ENCODE peak calls at places on chromosome 19, in ten cellular contexts. O is nephron progenitor cell; Q is uterus; T is GM12865; P is PC-3; A is AG10803; X is left lung; R is IMR-90; K is CD4-positive, alpha-beta T cell; Y is fibroblast of pulmonary artery. M is an unnamed sample.

GRCh38 chr19:52992109-52993004 is 21.4 kb upstream of the ERVV-1 start:
- DNase-seq in O (peak), Q (peak), T (no peak), P (no peak), A (no peak), X (peak), R (no peak), K (no peak), Y (peak), M (no peak)

GRCh38 chr19:39196320-39196719 is 444 bp upstream of the NCCRP1 start:
- DNase-seq in O (peak), Q (no peak), T (no peak), P (no peak), A (no peak), X (no peak), R (no peak), K (no peak), Y (no peak), M (no peak)

GRCh38 chr19:19600793-19601346 is 17.6 kb downstream of the PBX4 start:
- DNase-seq in O (no peak), Q (no peak), T (peak), P (no peak), A (no peak), X (peak), R (no peak), K (no peak), Y (no peak), M (no peak)

GRCh38 chr19:44677019-44677809 is 5.9 kb downstream of the CEACAM19 start:
- DNase-seq in O (no peak), Q (no peak), T (peak), P (peak), A (peak), X (no peak), R (peak), K (no peak), Y (peak), M (no peak)

GRCh38 chr19:51830263-51830662 is 35.3 kb downstream of the FPR3 start:
- DNase-seq in O (no peak), Q (no peak), T (no peak), P (peak), A (peak), X (no peak), R (no peak), K (no peak), Y (peak), M (no peak)

GRCh38 chr19:19578241-19578640 is 40.2 kb downstream of the CILP2 start:
- DNase-seq in O (no peak), Q (no peak), T (no peak), P (no peak), A (no peak), X (no peak), R (no peak), K (no peak), Y (no peak), M (no peak)

GRCh38 chr19:14497347-14497921 is 1.5 kb upstream of the GIPC1 start:
- DNase-seq in O (no peak), Q (no peak), T (no peak), P (peak), A (peak), X (no peak), R (no peak), K (no peak), Y (no peak), M (no peak)

GRCh38 chr19:18939922-18940775 is 868 bp downstream of the HOMER3 start:
- DNase-seq in O (peak), Q (peak), T (no peak), P (peak), A (peak), X (peak), R (peak), K (no peak), Y (peak), M (peak)

GRCh38 chr19:49875801-49876421 is 1.2 kb downstream of the AKT1S1 start:
- DNase-seq in O (peak), Q (peak), T (peak), P (peak), A (peak), X (peak), R (peak), K (peak), Y (no peak), M (peak)

GRCh38 chr19:6739390-6739883 is at the start of gene TRIP10:
- DNase-seq in O (peak), Q (peak), T (peak), P (peak), A (peak), X (peak), R (peak), K (peak), Y (peak), M (peak)

GRCh38 chr19:38715540-38715939 is 28.7 kb downstream of the CAPN12 start:
- DNase-seq in O (no peak), Q (no peak), T (no peak), P (no peak), A (no peak), X (no peak), R (no peak), K (no peak), Y (no peak), M (no peak)

GRCh38 chr19:13872339-13872694 is 4.6 kb upstream of the NANOS3 start:
- DNase-seq in O (no peak), Q (no peak), T (no peak), P (no peak), A (no peak), X (no peak), R (no peak), K (no peak), Y (no peak), M (no peak)

GRCh38 chr19:35265126-35265995 is 3.4 kb upstream of the USF2 start:
- DNase-seq in O (no peak), Q (peak), T (no peak), P (peak), A (peak), X (peak), R (no peak), K (no peak), Y (no peak), M (no peak)

GRCh38 chr19:18263324-18264215 is 10.7 kb downstream of the IQCN start:
- DNase-seq in O (no peak), Q (peak), T (no peak), P (no peak), A (no peak), X (no peak), R (no peak), K (no peak), Y (no peak), M (no peak)

GRCh38 chr19:5567971-5568407 is 236 bp upstream of the TINCR start:
- DNase-seq in O (no peak), Q (no peak), T (no peak), P (no peak), A (no peak), X (no peak), R (no peak), K (no peak), Y (no peak), M (no peak)

GRCh38 chr19:33176670-33177416 is 17.3 kb upstream of the LRP3 start:
- DNase-seq in O (peak), Q (peak), T (peak), P (peak), A (peak), X (peak), R (peak), K (peak), Y (peak), M (peak)

GRCh38 chr19:27775395-27775794 is 1437.6 kb downstream of the UQCRFS1 start:
- DNase-seq in O (no peak), Q (no peak), T (no peak), P (no peak), A (no peak), X (no peak), R (no peak), K (no peak), Y (no peak), M (no peak)

GRCh38 chr19:53982611-53983010 is 8.8 kb upstream of the CACNG6 start:
- DNase-seq in O (peak), Q (peak), T (no peak), P (peak), A (no peak), X (no peak), R (no peak), K (peak), Y (peak), M (no peak)

GRCh38 chr19:49746206-49746958 is 16.7 kb downstream of the TSKS start:
- DNase-seq in O (peak), Q (peak), T (peak), P (peak), A (peak), X (peak), R (no peak), K (peak), Y (peak), M (peak)

GRCh38 chr19:18401580-18402112 is 4.2 kb upstream of the LRRC25 start:
- DNase-seq in O (no peak), Q (no peak), T (peak), P (peak), A (peak), X (no peak), R (peak), K (no peak), Y (peak), M (peak)

GRCh38 chr19:5369962-5370367 is 29.4 kb upstream of the PTPRS start:
- DNase-seq in O (peak), Q (no peak), T (peak), P (peak), A (no peak), X (peak), R (no peak), K (peak), Y (peak), M (peak)

GRCh38 chr19:15934332-15935078 is at the start of gene CYP4F11:
- DNase-seq in O (no peak), Q (no peak), T (no peak), P (peak), A (no peak), X (peak), R (no peak), K (no peak), Y (no peak), M (peak)

GRCh38 chr19:41646589-41647204 is 19.8 kb upstream of the CEACAM4 start:
- DNase-seq in O (peak), Q (no peak), T (peak), P (peak), A (peak), X (peak), R (no peak), K (peak), Y (peak), M (no peak)

GRCh38 chr19:50772408-50773311 is 2.4 kb downstream of the GPR32 start:
- DNase-seq in O (no peak), Q (no peak), T (peak), P (peak), A (peak), X (no peak), R (peak), K (no peak), Y (peak), M (no peak)

GRCh38 chr19:45955905-45956608 is 17.6 kb downstream of the NOVA2 start:
- DNase-seq in O (no peak), Q (peak), T (no peak), P (peak), A (no peak), X (no peak), R (peak), K (no peak), Y (peak), M (no peak)

GRCh38 chr19:50512999-50513745 is 541 bp downstream of the ASPDH start:
- DNase-seq in O (no peak), Q (no peak), T (no peak), P (no peak), A (no peak), X (peak), R (no peak), K (no peak), Y (no peak), M (peak)

DNA sequence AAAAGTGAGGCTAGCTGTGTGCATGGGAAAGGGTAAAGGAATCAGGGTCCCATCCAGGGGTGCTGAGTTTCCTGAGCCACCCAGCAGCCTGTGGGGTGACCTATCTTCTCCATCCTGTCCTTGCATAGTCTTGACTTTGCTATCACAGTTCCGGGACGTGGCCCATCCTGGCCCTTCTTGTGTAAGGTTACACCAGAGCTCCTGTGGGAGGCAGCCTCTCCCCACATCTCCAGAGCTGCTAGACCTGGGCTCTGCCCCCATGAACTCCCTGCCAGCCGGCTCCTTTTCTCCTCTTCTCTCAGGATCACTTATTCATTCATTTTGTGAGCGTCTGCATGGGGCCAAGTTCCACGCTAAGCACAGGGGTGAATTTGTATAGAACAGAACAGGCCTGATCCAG is 238.9 kb downstream of the TSHZ3 start:
- DNase-seq in O (peak), Q (peak), T (no peak), P (no peak), A (peak), X (no peak), R (peak), K (no peak), Y (peak), M (no peak)
- TF ChIP-seq CTCF in O (peak), Q (no peak), T (no peak), P (no peak), A (peak), X (no peak), R (peak), K (no peak), Y (peak), M (no peak)

GRCh38 chr19:3575260-3575741 is 2.6 kb downstream of the HMG20B start:
- DNase-seq in O (peak), Q (no peak), T (peak), P (no peak), A (no peak), X (no peak), R (peak), K (no peak), Y (peak), M (no peak)

GRCh38 chr19:3575949-3576673 is 3.4 kb downstream of the HMG20B start:
- DNase-seq in O (no peak), Q (no peak), T (no peak), P (no peak), A (no peak), X (no peak), R (no peak), K (no peak), Y (no peak), M (peak)

GRCh38 chr19:3577741-3578344 is 5.1 kb downstream of the HMG20B start:
- DNase-seq in O (no peak), Q (no peak), T (no peak), P (no peak), A (no peak), X (peak), R (no peak), K (no peak), Y (no peak), M (peak)

GRCh38 chr19:3578390-3578789 is 5.6 kb downstream of the HMG20B start:
- DNase-seq in O (no peak), Q (no peak), T (no peak), P (no peak), A (no peak), X (no peak), R (no peak), K (no peak), Y (no peak), M (no peak)

DNA sequence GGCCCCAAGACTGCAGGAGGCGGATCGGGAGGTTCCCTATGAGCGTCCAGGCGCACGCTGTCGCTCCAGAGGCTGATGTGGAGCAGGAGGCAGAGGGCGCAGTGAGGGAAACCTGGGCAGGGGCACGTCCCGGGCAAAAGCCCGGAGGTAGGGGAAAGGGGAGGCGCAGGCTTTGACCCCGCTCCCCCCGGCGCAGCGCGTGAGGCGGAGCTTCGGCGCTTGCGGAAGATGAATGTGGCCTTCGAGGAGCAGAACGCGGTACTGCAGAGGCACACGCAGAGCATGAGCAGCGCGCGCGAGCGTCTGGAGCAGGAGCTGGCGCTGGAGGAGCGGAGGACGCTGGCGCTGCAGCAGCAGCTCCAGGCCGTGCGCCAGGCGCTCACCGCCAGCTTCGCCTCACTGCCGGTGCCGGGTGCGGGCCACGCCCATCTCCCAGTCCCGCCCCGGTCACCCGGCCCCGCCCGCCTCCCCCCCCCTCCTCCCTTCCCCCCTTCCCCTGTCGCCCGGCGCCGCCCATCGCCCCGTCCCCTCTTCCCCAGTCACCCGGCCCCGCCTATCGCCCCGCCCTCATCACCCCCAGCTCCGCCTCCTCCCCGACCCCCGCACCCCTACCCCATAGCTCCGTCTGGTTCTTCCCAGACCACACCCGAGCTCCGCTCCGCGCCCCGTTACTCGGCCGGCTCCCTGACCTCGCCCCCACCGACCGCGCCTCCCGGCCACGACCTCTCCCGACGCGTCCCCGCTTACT is 4.1 kb downstream of the HMG20B start:
- DNase-seq in O (peak), Q (peak), T (no peak), P (no peak), A (peak), X (peak), R (peak), K (no peak), Y (peak), M (peak)
- TF ChIP-seq CTCF in O (no peak), Q (no peak), T (no peak), P (no peak), A (no peak), X (no peak), R (no peak), K (no peak), Y (no peak), M (no peak)

GRCh38 chr19:58554494-58555368 is at the start of gene CHMP2A:
- DNase-seq in O (peak), Q (peak), T (peak), P (peak), A (peak), X (peak), R (peak), K (peak), Y (peak), M (peak)
- TF ChIP-seq CTCF in O (no peak), Q (peak), T (no peak), P (peak), A (no peak), X (no peak), R (no peak), K (no peak), Y (no peak), M (no peak)

GRCh38 chr19:47094557-47095517 is 18.7 kb downstream of the ZC3H4 start:
- DNase-seq in O (no peak), Q (no peak), T (peak), P (no peak), A (no peak), X (peak), R (no peak), K (peak), Y (no peak), M (peak)

GRCh38 chr19:47093841-47094240 is 19.7 kb downstream of the ZC3H4 start:
- DNase-seq in O (peak), Q (no peak), T (peak), P (no peak), A (no peak), X (no peak), R (no peak), K (no peak), Y (no peak), M (peak)

GRCh38 chr19:47096721-47097120 is 16.9 kb downstream of the ZC3H4 start:
- DNase-seq in O (no peak), Q (no peak), T (no peak), P (no peak), A (no peak), X (peak), R (no peak), K (no peak), Y (no peak), M (no peak)

GRCh38 chr19:47097396-47098217 is 16.0 kb downstream of the ZC3H4 start:
- DNase-seq in O (no peak), Q (no peak), T (no peak), P (no peak), A (no peak), X (peak), R (no peak), K (no peak), Y (no peak), M (no peak)

GRCh38 chr19:47095707-47096704 is 17.6 kb downstream of the ZC3H4 start:
- DNase-seq in O (no peak), Q (no peak), T (no peak), P (peak), A (no peak), X (peak), R (no peak), K (no peak), Y (no peak), M (no peak)
- TF ChIP-seq CTCF in O (no peak), Q (no peak), T (no peak), P (no peak), A (no peak), X (no peak), R (no peak), K (no peak), Y (no peak), M (no peak)

DNA sequence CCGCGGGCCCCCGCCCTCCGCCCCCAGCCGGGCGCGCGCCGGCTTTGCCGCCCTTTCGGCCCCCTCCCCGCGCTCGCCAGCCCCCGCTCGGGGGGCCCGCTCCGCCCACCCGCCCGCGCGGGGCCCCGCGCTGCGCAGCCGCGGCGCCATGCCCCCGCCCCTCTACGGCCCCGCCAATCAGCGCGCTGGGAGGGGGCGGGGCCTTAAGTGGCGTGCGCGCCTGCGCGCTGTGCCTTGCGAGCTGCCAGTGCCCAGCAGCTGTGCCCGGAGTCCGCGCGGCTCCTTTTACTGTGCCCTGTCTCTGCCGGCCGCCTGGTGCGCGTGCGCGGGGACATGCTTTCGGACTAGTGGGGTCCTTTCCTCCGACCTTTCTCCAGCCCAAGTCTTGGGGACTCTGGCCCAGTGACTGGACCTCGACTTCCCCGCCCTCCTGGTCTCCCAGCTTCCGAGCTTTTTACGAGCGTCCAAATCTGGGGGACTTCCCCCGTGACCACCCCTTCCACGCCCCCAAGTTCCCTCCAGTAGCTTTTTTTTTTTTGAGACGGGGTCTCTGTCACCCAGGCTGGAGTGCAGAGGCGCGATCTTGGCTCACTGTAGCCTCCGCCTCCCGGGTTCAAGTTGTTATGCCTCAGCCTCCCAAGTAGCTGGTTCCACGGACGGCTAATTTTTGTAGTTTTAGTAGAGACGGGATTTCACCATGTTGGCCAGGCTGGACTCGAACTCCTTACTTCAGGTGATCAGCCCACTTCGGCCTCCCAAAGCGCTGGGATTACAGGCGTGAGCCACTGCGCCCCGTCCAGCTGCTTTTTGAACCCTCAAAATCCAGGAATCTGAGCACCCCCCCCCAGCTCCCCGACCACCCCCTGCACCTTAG is at the start of gene MBD3:
- DNase-seq in O (peak), Q (peak), T (peak), P (peak), A (peak), X (peak), R (peak), K (peak), Y (peak), M (peak)
- TF ChIP-seq CTCF in O (no peak), Q (peak), T (no peak), P (no peak), A (no peak), X (peak), R (no peak), K (no peak), Y (no peak), M (no peak)

GRCh38 chr19:55103190-55103589 is 14.2 kb downstream of the PPP1R12C start:
- DNase-seq in O (no peak), Q (no peak), T (no peak), P (no peak), A (no peak), X (no peak), R (no peak), K (no peak), Y (no peak), M (no peak)

GRCh38 chr19:55101261-55101660 is 16.2 kb downstream of the PPP1R12C start:
- DNase-seq in O (no peak), Q (no peak), T (no peak), P (no peak), A (no peak), X (no peak), R (no peak), K (no peak), Y (no peak), M (no peak)

GRCh38 chr19:55097864-55098715 is 19.3 kb downstream of the PPP1R12C start:
- DNase-seq in O (no peak), Q (no peak), T (no peak), P (no peak), A (no peak), X (peak), R (no peak), K (no peak), Y (no peak), M (peak)

GRCh38 chr19:55098716-55099556 is 18.5 kb downstream of the PPP1R12C start:
- DNase-seq in O (peak), Q (no peak), T (no peak), P (no peak), A (no peak), X (peak), R (no peak), K (no peak), Y (no peak), M (peak)

GRCh38 chr19:55099557-55100506 is 17.6 kb downstream of the PPP1R12C start:
- DNase-seq in O (peak), Q (no peak), T (no peak), P (peak), A (no peak), X (no peak), R (no peak), K (no peak), Y (no peak), M (no peak)
- TF ChIP-seq CTCF in O (peak), Q (no peak), T (no peak), P (peak), A (peak), X (no peak), R (no peak), K (no peak), Y (no peak), M (no peak)

M was measured in GM20000.